ENCODE peak calls at places on chromosomes 5 and 9, in eight cellular contexts. Z is GM06990; Y is hepatic stellate cell; S is anterior cingulate cortex; P is stimulated activated CD8-positive, alpha-beta memory T cell treated with anti-CD3 and anti-CD28 coated beads, Interleukin-2, amount 100 ng/mL, for 1 hour; Q is C1 segment of cervical spinal cord; D is aorta; V is NCI-H1436. T is an unnamed sample.

GRCh38 chr5:55037046-55037771 is 13.2 kb downstream of the GZMK start:
- DNase-seq in D (no peak), S (no peak), Z (peak), V (no peak), Q (no peak), Y (peak), P (peak), T (no peak)

GRCh38 chr9:114269023-114269422 is 53.9 kb upstream of the ORM1 start:
- DNase-seq in Z (no peak), S (no peak), V (no peak), D (no peak), P (no peak), Q (no peak), Y (no peak), T (no peak)

GRCh38 chr9:114482602-114483001 is 22.7 kb downstream of the WHRN start:
- DNase-seq in S (no peak), D (no peak), Q (no peak), Z (no peak), Y (no peak), P (no peak), V (no peak), T (no peak)

GRCh38 chr5:107154598-107154997 is 516.1 kb downstream of the EFNA5 start:
- DNase-seq in Q (no peak), Z (no peak), Y (no peak), D (no peak), V (no peak), P (no peak), S (peak), T (no peak)

GRCh38 chr9:121770415-121771273 is 119.2 kb downstream of the DAB2IP start:
- DNase-seq in Q (no peak), Z (no peak), P (no peak), D (peak), Y (peak), V (no peak), S (no peak), T (no peak)

GRCh38 chr9:16985559-16986348 is 115.3 kb upstream of the BNC2 start:
- DNase-seq in Y (peak), P (no peak), S (no peak), Z (no peak), D (peak), Q (no peak), V (no peak), T (no peak)

GRCh38 chr9:93307468-93308157 is 123.7 kb downstream of the WNK2 start:
- DNase-seq in Q (no peak), Z (no peak), V (no peak), D (peak), P (no peak), Y (no peak), S (no peak), T (no peak)

GRCh38 chr5:135861646-135862045 is 27.2 kb downstream of the SLC25A48 start:
- DNase-seq in Y (no peak), D (no peak), V (no peak), Z (no peak), Q (no peak), S (no peak), P (no peak), T (no peak)

GRCh38 chr9:77585335-77585786 is 62.8 kb downstream of the GNA14 start:
- DNase-seq in S (no peak), Y (no peak), D (no peak), V (no peak), P (no peak), Z (no peak), Q (no peak), T (no peak)

GRCh38 chr5:154287136-154287535 is 96.6 kb downstream of the GALNT10 start:
- DNase-seq in Q (no peak), V (no peak), D (peak), Y (peak), S (no peak), Z (no peak), P (no peak), T (no peak)

GRCh38 chr5:113246371-113246870 is 188.4 kb downstream of the TSSK1B start:
- DNase-seq in P (no peak), V (no peak), D (no peak), Z (no peak), Q (no peak), S (no peak), Y (no peak), T (no peak)

GRCh38 chr5:1356873-1357787 is 12.2 kb upstream of the CLPTM1L start:
- DNase-seq in S (no peak), D (no peak), V (no peak), Z (no peak), Y (no peak), Q (no peak), P (no peak), T (no peak)

GRCh38 chr9:22119537-22120167 is 110.5 kb upstream of the CDKN2B start:
- DNase-seq in Q (no peak), Y (no peak), S (no peak), V (peak), Z (no peak), D (no peak), P (no peak), T (no peak)

GRCh38 chr5:90802695-90803317 is 244.2 kb downstream of the ADGRV1 start:
- DNase-seq in Y (peak), Q (no peak), P (no peak), S (no peak), V (peak), D (no peak), Z (no peak), T (no peak)

GRCh38 chr5:172541119-172541763 is 86.9 kb upstream of the SH3PXD2B start:
- DNase-seq in P (no peak), Y (no peak), Q (no peak), Z (no peak), D (no peak), V (no peak), S (no peak), T (no peak)

GRCh38 chr9:132694144-132694543 is 23.9 kb downstream of the GTF3C4 start:
- DNase-seq in P (no peak), Q (no peak), S (no peak), D (no peak), V (no peak), Z (no peak), Y (no peak), T (no peak)

GRCh38 chr9:97866300-97866699 is 13.3 kb downstream of the FOXE1 start:
- DNase-seq in V (no peak), Y (no peak), P (no peak), Z (no peak), Q (no peak), D (no peak), S (no peak), T (no peak)

GRCh38 chr5:149310947-149311675 is 34.2 kb upstream of the GRPEL2 start:
- DNase-seq in Y (no peak), P (no peak), Q (no peak), D (no peak), V (no peak), Z (no peak), S (no peak), T (no peak)

GRCh38 chr9:98997580-98997979 is 53.9 kb downstream of the COL15A1 start:
- DNase-seq in P (no peak), Q (no peak), D (no peak), Y (peak), V (no peak), Z (no peak), S (no peak), T (no peak)

GRCh38 chr5:14614490-14614889 is 32.9 kb downstream of the OTULINL start:
- DNase-seq in S (no peak), P (no peak), V (no peak), Y (no peak), Z (no peak), Q (no peak), D (no peak), T (no peak)

GRCh38 chr9:114418053-114418452 is 30.3 kb upstream of the AKNA start:
- DNase-seq in Q (no peak), Z (no peak), V (no peak), Y (no peak), S (no peak), D (no peak), P (no peak), T (no peak)

GRCh38 chr5:72187388-72188070 is 80.3 kb downstream of the MAP1B start:
- DNase-seq in V (no peak), Z (no peak), D (no peak), Y (no peak), S (no peak), P (no peak), Q (no peak), T (no peak)

GRCh38 chr5:136006767-136007251 is 22.0 kb upstream of the TGFBI start:
- DNase-seq in P (no peak), Q (no peak), D (no peak), S (no peak), Z (no peak), V (no peak), Y (no peak), T (no peak)

GRCh38 chr9:91162311-91162710 is 199.4 kb downstream of the AUH start:
- DNase-seq in S (no peak), V (no peak), D (no peak), P (no peak), Y (peak), Z (no peak), Q (no peak), T (no peak)

GRCh38 chr9:70263421-70263820 is 4.6 kb downstream of the SMC5 start:
- DNase-seq in Y (peak), Z (no peak), P (no peak), D (no peak), Q (no peak), V (no peak), S (no peak), T (no peak)

GRCh38 chr9:98230354-98230753 is 25.1 kb downstream of the TBC1D2 start:
- DNase-seq in Q (no peak), Z (no peak), V (no peak), P (no peak), Y (no peak), S (no peak), D (peak), T (no peak)

GRCh38 chr5:36492998-36493655 is 113.3 kb upstream of the SLC1A3 start:
- DNase-seq in Z (no peak), P (no peak), D (no peak), Q (no peak), Y (no peak), S (no peak), V (no peak), T (no peak)

GRCh38 chr9:122912964-122913673 is at the start of gene ZBTB6:
- DNase-seq in D (peak), Y (peak), Z (peak), V (peak), S (peak), P (peak), Q (peak), T (peak)

GRCh38 chr9:16262467-16263261 is 607.8 kb downstream of the BNC2 start:
- DNase-seq in P (no peak), Y (no peak), Q (no peak), S (no peak), D (no peak), V (no peak), Z (no peak), T (no peak)